ENCODE peak calls at places on chromosome 19, in four cellular contexts. Y is NCI-H2107; L is astrocyte of the spinal cord; O is stimulated activated CD4-positive, alpha-beta T cell treated with anti-CD3 and anti-CD28 coated beads, Interleukin-12 subunit alpha, Interleukin-12 subunit beta, amount 100 ng/mL, for 48 hours. K is an unnamed sample.

GRCh38 chr19:18112989-18113478 is 15.5 kb downstream of the MAST3 start:
- DNase-seq in L (peak; percentile 80), O (peak; percentile 80), Y (peak; percentile 46), K (peak; percentile 83)

GRCh38 chr19:53580871-53581835 is 43.2 kb downstream of the ZNF331 start:
- DNase-seq in Y (no peak), O (no peak), L (no peak), K (no peak)

GRCh38 chr19:51188227-51188559 is 36.7 kb upstream of the CD33 start:
- DNase-seq in Y (no peak), L (no peak), O (no peak), K (no peak)

GRCh38 chr19:50371914-50372475 is 4.3 kb upstream of the NR1H2 start:
- DNase-seq in Y (no peak), O (no peak), L (no peak), K (no peak)

GRCh38 chr19:14094854-14095253 is 4.3 kb upstream of the SAMD1 start:
- DNase-seq in L (no peak), Y (no peak), O (no peak), K (no peak)

GRCh38 chr19:58007285-58007684 is 4.7 kb upstream of the ZNF606 start:
- DNase-seq in L (no peak), O (no peak), Y (no peak), K (peak; percentile 7)

GRCh38 chr19:35123573-35123972 is 8.0 kb downstream of the FXYD3 start:
- DNase-seq in O (no peak), L (no peak), Y (no peak), K (no peak)

GRCh38 chr19:6086081-6086858 is 24.0 kb downstream of the RFX2 start:
- DNase-seq in Y (no peak), L (peak; percentile 62), O (no peak), K (peak; percentile 78)

GRCh38 chr19:8673281-8673891 is 25.2 kb downstream of the ACTL9 start:
- DNase-seq in Y (no peak), L (no peak), O (no peak), K (no peak)

GRCh38 chr19:15252398-15253018 is 20.3 kb upstream of the EPHX3 start:
- DNase-seq in L (peak; percentile 46), O (no peak), Y (no peak), K (peak; percentile 58)

GRCh38 chr19:12913011-12913561 is 6.0 kb downstream of the SYCE2 start:
- DNase-seq in O (no peak), L (peak; percentile 37), Y (peak; percentile 93), K (peak; percentile 83)

GRCh38 chr19:43105496-43105895 is 23.0 kb upstream of the PSG2 start:
- DNase-seq in O (no peak), Y (no peak), L (no peak), K (no peak)

GRCh38 chr19:566403-566802 is 6.0 kb upstream of the BSG start:
- DNase-seq in L (no peak), O (no peak), Y (no peak), K (peak; percentile 90)

GRCh38 chr19:4345656-4346383 is 2.5 kb downstream of the MPND start:
- DNase-seq in Y (no peak), O (no peak), L (no peak), K (no peak)

GRCh38 chr19:29767039-29767735 is 44.6 kb upstream of the CCNE1 start:
- DNase-seq in L (no peak), Y (no peak), O (no peak), K (no peak)

K was measured in fibroblast of pulmonary artery.